ENCODE peak calls at places on chromosomes 2 and 18, in four cellular contexts. S, K, P and A are unnamed samples.
A peak's percentile ranks its signal among the peaks of the same experiment; 100 is the strongest.

GRCh38 chr18:63319383-63320040 is at the start of gene BCL2:
- DNase-seq in P (peak; percentile 62), S (peak; percentile 24), K (peak; percentile 42), A (peak; percentile 44)

GRCh38 chr18:69402219-69402989 is 1.7 kb downstream of the DOK6 start:
- DNase-seq in S (no peak), K (peak; percentile 38), P (peak; percentile 58), A (peak; percentile 41)

GRCh38 chr2:52074139-52074719 is 1042.3 kb upstream of the NRXN1 start:
- DNase-seq in S (no peak), P (no peak), K (no peak), A (no peak)

GRCh38 chr2:136086253-136087016 is 31.5 kb downstream of the CXCR4 start:
- DNase-seq in P (no peak), S (no peak), K (no peak), A (no peak)

GRCh38 chr18:2881490-2882195 is 34.8 kb downstream of the EMILIN2 start:
- DNase-seq in K (no peak), S (peak; percentile 88), P (no peak), A (no peak)

GRCh38 chr2:226796012-226796839 is 3.4 kb downstream of the IRS1 start:
- DNase-seq in S (peak; percentile 14), K (no peak), P (no peak), A (no peak)

GRCh38 chr18:27142891-27143290 is 42.2 kb downstream of the CHST9 start:
- DNase-seq in S (no peak), P (no peak), K (no peak), A (peak; percentile 30)

GRCh38 chr18:22848618-22849017 is 84.5 kb upstream of the RBBP8 start:
- DNase-seq in P (no peak), S (peak; percentile 82), K (no peak), A (no peak)

GRCh38 chr2:183172220-183172887 is 48.1 kb downstream of the NUP35 start:
- DNase-seq in K (peak; percentile 59), S (no peak), P (peak; percentile 55), A (peak; percentile 58)

GRCh38 chr2:47282621-47283272 is 120.2 kb upstream of the MSH2 start:
- DNase-seq in P (no peak), K (no peak), S (no peak), A (peak; percentile 68)

GRCh38 chr2:217510790-217511291 is 492.0 kb downstream of the TNS1 start:
- DNase-seq in S (peak; percentile 93), K (peak; percentile 64), P (peak; percentile 65), A (peak; percentile 91)

GRCh38 chr2:219542931-219543595 is 546 bp downstream of the CHPF start:
- DNase-seq in P (peak; percentile 83), K (no peak), S (peak; percentile 16), A (peak; percentile 41)

GRCh38 chr2:9824441-9824840 is 18.8 kb upstream of the TAF1B start:
- DNase-seq in P (no peak), S (no peak), K (no peak), A (no peak)

GRCh38 chr18:21230436-21230835 is 11.6 kb upstream of the GREB1L start:
- DNase-seq in S (no peak), K (no peak), P (no peak), A (no peak)

GRCh38 chr2:42513252-42513918 is 19.6 kb upstream of the KCNG3 start:
- DNase-seq in P (peak; percentile 62), K (peak; percentile 72), S (peak; percentile 43), A (peak; percentile 92)

GRCh38 chr2:183608747-183609146 is 484.5 kb downstream of the NUP35 start:
- DNase-seq in K (no peak), P (no peak), S (no peak), A (peak; percentile 56)

GRCh38 chr2:112646791-112647720 is 1.3 kb downstream of the SLC20A1 start:
- DNase-seq in K (no peak), S (no peak), P (no peak), A (peak; percentile 46)

GRCh38 chr2:240605867-240606743 is 19.2 kb upstream of the GPR35 start:
- DNase-seq in S (no peak), P (no peak), K (no peak), A (no peak)

GRCh38 chr2:161010503-161010902 is 149.7 kb upstream of the TANK start:
- DNase-seq in S (no peak), K (no peak), P (no peak), A (peak; percentile 30)

GRCh38 chr2:37852585-37853014 is 72.5 kb upstream of the RMDN2 start:
- DNase-seq in P (no peak), K (no peak), S (no peak), A (no peak)

DNA sequence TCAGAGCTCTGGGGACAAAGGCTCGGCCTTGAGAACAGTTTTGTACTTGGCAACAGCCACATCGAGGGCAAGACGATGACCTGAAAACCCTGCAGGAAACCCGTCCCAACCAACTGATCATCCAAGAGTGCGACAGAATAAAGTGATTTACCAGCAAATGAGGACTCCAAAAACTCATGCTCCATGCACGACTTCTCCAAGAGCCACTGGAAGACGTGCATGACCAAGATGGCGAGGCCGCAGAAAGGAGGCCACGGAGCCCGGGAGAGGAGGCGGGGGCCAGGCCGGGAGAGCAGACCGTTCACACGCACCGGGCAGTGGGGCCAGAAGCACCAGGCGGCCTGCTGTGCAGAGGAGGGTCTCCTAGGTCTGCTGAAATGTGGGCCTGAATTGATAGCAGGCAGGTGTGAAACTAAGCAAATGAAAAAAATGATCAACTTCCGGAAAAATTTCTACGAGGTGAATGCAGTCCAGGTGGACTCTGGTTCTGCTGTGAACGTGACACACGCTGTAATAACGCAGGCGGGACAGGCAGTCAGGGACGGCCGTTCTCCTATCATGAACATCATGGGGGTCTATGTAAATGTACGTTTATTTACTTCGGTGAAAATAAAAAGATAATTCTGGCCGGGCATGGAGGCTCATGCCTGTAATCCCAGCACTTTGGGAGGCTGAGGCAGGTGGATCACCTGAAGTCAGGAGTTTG is 252.2 kb downstream of the HDAC4 start:
- DNase-seq in K (no peak), S (no peak), P (no peak), A (no peak)
- H4K5ac ChIP-seq in K (no peak overlapping the region), S (no peak overlapping the region), P (no peak overlapping the region), A (no peak overlapping the region)

GRCh38 chr2:149038442-149039212 is at the start of gene LYPD6B:
- DNase-seq in K (peak; percentile 68), S (no peak), P (peak; percentile 82), A (peak; percentile 75)
- H2BK120ac ChIP-seq in K (no peak within 1 kb of the TSS), S (no peak within 1 kb of the TSS), P (no peak within 1 kb of the TSS), A (peak within 1 kb of the TSS; percentile 54)

GRCh38 chr2:215777481-215778044 is 235.8 kb downstream of the MREG start:
- DNase-seq in S (no peak), P (no peak), K (no peak), A (no peak)
- H3K18ac ChIP-seq in S (no peak overlapping the region), P (no peak overlapping the region), K (no peak overlapping the region), A (no peak overlapping the region)

GRCh38 chr2:54772110-54772509 is 48.6 kb downstream of the EML6 start:
- DNase-seq in S (peak; percentile 23), P (no peak), K (no peak), A (no peak)
- H4K5ac ChIP-seq in S (no peak overlapping the region), P (no peak overlapping the region), K (no peak overlapping the region), A (no peak overlapping the region)

DNA sequence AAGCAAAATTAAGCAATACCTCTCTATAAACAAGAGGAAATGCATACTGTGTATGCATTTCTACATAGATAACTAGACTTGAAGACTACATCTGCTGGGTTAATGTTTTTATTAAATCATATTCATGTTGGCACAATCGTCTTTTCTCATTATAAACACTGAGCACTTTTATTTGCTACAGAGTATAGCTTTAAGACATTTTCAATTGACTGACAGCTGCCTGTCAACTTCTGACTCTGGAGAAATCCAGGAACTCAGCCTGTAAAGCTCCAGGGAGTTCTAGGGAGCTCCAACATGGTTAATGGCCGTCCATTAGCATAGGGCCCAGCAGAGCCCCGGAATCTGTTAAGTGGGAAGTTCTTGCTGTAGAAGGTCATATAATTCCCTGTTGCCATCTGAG is 243.3 kb upstream of the ZNF521 start:
- DNase-seq in P (no peak), S (no peak), K (no peak), A (peak; percentile 13)
- H2BK120ac ChIP-seq in P (no peak overlapping the region), S (no peak overlapping the region), K (no peak overlapping the region), A (no peak overlapping the region)